ENCODE peak calls at places on chromosomes 4 and X, in four cellular contexts. Q is cardiac muscle cell, K is heart right ventricle, Y is right lobe of liver. U is an unnamed sample. For H3K4me1, the result is how much of the 10 kb centered on the place peaks cover.

GRCh38 chr4:2274320-2275043 is 12.6 kb upstream of the MXD4 start:
- DNase-seq in K (peak), Q (no peak), Y (no peak), U (no peak)

GRCh38 chr4:183798249-183798920 is 106.7 kb upstream of the STOX2 start:
- DNase-seq in Y (no peak), Q (peak), K (no peak), U (no peak)

GRCh38 chrX:44071847-44072545 is 98.8 kb upstream of the NDP start:
- DNase-seq in Q (no peak), Y (no peak), K (no peak), U (no peak)

GRCh38 chr4:168028970-168029610 is 63.2 kb upstream of the ANXA10 start:
- DNase-seq in K (no peak), Q (no peak), Y (no peak), U (no peak)

GRCh38 chr4:56979674-56980073 is 978 bp downstream of the POLR2B start:
- DNase-seq in Y (no peak), Q (peak), K (no peak), U (no peak)

GRCh38 chr4:79325864-79326328 is at the start of gene NAA11:
- DNase-seq in K (no peak), Y (no peak), Q (no peak), U (no peak)

GRCh38 chrX:1403228-1403627 is 11.3 kb upstream of the SLC25A6 start:
- DNase-seq in Q (no peak), Y (no peak), K (no peak), U (no peak)

GRCh38 chr4:56261027-56261426 is 126.3 kb downstream of the AASDH start:
- DNase-seq in Q (no peak), Y (no peak), K (no peak), U (no peak)

GRCh38 chrX:125378205-125378604 is 58.5 kb downstream of the TEX13C start:
- DNase-seq in K (no peak), Q (no peak), Y (no peak), U (no peak)

GRCh38 chr4:30727409-30727808 is 7.2 kb downstream of the PCDH7 start:
- DNase-seq in Y (no peak), K (no peak), Q (no peak), U (no peak)

GRCh38 chr4:152667781-152668180 is 12.0 kb downstream of the TMEM154 start:
- DNase-seq in Q (no peak), Y (no peak), K (no peak), U (no peak)

GRCh38 chr4:111228874-111229273 is 606.0 kb upstream of the PITX2 start:
- DNase-seq in Q (no peak), K (no peak), Y (no peak), U (no peak)

GRCh38 chr4:1644906-1645657 is 39.0 kb downstream of the FAM53A start:
- DNase-seq in Q (peak), K (peak), Y (no peak), U (no peak)

GRCh38 chrX:9461087-9461486 is 3.8 kb upstream of the TBL1X start:
- DNase-seq in Y (no peak), K (no peak), Q (no peak), U (no peak)

GRCh38 chr4:84647307-84647884 is 64.5 kb downstream of the CDS1 start:
- DNase-seq in Y (peak), K (no peak), Q (no peak), U (no peak)

GRCh38 chr4:140497428-140497775 is 691 bp downstream of the MGAT4D start:
- DNase-seq in K (no peak), Q (no peak), Y (no peak), U (no peak)

GRCh38 chr4:24488399-24489164 is 95.8 kb downstream of the DHX15 start:
- DNase-seq in Q (peak), Y (peak), K (peak), U (peak)

GRCh38 chr4:115515379-115516171 is 402.2 kb upstream of the NDST4 start:
- DNase-seq in K (no peak), Q (no peak), Y (no peak), U (no peak)

GRCh38 chr4:102438396-102438795 is 62.8 kb upstream of the NFKB1 start:
- DNase-seq in K (no peak), Q (no peak), Y (no peak), U (no peak)

GRCh38 chrX:78643106-78643505 is 16.0 kb downstream of the RTL3 start:
- DNase-seq in Y (no peak), K (no peak), Q (no peak), U (no peak)

GRCh38 chr4:140004580-140005314 is 149.2 kb downstream of the MAML3 start:
- DNase-seq in K (peak), Q (peak), Y (peak), U (no peak)

GRCh38 chr4:68175562-68176155 is 46.0 kb upstream of the TMPRSS11F start:
- DNase-seq in Q (peak), K (no peak), Y (no peak), U (no peak)

GRCh38 chrX:73903941-73904340 is 340.9 kb downstream of the CHIC1 start:
- DNase-seq in Q (no peak), K (no peak), Y (no peak), U (no peak)

GRCh38 chr4:150010525-150011126 is 67.6 kb upstream of the DCLK2 start:
- DNase-seq in K (no peak), Y (peak), Q (peak), U (no peak)

GRCh38 chrX:15812212-15812938 is 22.1 kb downstream of the ZRSR2 start:
- DNase-seq in Y (no peak), Q (no peak), K (no peak), U (no peak)

GRCh38 chrX:119427024-119427794 is 28.1 kb downstream of the SLC25A43 start:
- DNase-seq in K (peak), Y (peak), Q (no peak), U (no peak)

GRCh38 chrX:66731398-66731797 is 92.5 kb upstream of the EDA2R start:
- DNase-seq in K (no peak), Q (peak), Y (no peak), U (no peak)
- TF ChIP-seq CTCF in K (peak), Q (peak), Y (peak), U (no peak)

GRCh38 chr4:7933631-7934510 is 5.8 kb downstream of the AFAP1 start:
- DNase-seq in Q (no peak), K (no peak), Y (no peak), U (no peak)

GRCh38 chr4:7941111-7942018 is 1.7 kb upstream of the AFAP1 start:
- DNase-seq in Y (no peak), Q (no peak), K (no peak), U (no peak)

GRCh38 chr4:7939377-7940108 is at the start of gene AFAP1:
- DNase-seq in K (peak), Y (peak), Q (peak), U (peak)

GRCh38 chr4:7938513-7939376 is 916 bp downstream of the AFAP1 start:
- DNase-seq in K (peak), Y (no peak), Q (peak), U (no peak)

GRCh38 chr4:7936963-7937362 is 2.7 kb downstream of the AFAP1 start:
- DNase-seq in Q (no peak), Y (no peak), K (no peak), U (no peak)
- H3K4me1 ChIP-seq in Q (under half), Y (under half), K (under half), U (under half)

GRCh38 chrX:2819345-2820130 is 9.2 kb upstream of the GYG2 start:
- DNase-seq in Q (peak), Y (no peak), K (no peak), U (no peak)
- TF ChIP-seq CTCF in Q (peak), Y (peak), K (peak), U (no peak)

GRCh38 chr4:185835336-185835735 is 23.3 kb upstream of the SORBS2 start:
- DNase-seq in K (no peak), Q (no peak), Y (no peak), U (no peak)
- H3K4me1 ChIP-seq in K (under half), Q (half or more), Y (under half), U (under half)

DNA sequence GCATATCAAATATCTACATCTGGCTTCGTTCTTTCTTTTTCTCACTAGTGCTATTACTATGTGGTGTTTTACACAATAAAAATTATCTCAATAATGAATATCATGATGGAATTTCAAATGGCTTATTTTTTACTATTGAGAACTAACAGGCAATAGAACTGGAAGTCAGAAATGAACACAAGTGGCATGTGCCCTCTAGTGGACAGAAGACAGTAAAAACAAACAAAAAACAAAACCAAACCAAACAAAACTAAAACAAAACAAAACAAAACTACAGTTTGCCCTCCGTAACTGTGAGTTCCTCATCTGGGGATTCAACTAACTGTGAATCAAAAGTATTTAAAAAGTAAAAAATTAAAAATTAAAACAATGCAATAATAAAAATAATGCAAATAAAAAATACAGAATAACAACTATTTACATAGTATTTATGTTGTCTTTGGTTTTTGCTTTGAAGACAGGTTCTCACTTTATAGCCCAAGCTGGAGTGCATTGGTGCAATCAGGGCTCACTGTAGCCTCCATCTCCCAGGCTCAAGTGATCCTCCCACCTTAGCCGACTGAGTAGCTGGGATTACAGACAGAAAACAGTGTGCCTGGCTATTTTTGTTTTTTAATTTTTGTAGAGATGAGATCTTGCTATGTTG is 195.6 kb upstream of the TACR3 start:
- DNase-seq in Q (peak), K (no peak), Y (no peak), U (no peak)
- TF ChIP-seq CTCF in Q (peak), K (peak), Y (peak), U (no peak)

GRCh38 chrX:47196098-47196497 is 2.5 kb downstream of the UBA1 start:
- DNase-seq in Q (no peak), K (no peak), Y (no peak), U (no peak)
- H3K4me1 ChIP-seq in Q (under half), K (under half), Y (under half), U (half or more)